ENCODE peak calls at places on chromosome 5, in nine cellular contexts. One of them, this sample, is unnamed.

GRCh38 chr5:78768781-78769380 is 120.3 kb upstream of the LHFPL2 start:
- DNase-seq in AG09309: no peak
- DNase-seq in cardiac muscle cell: peak; percentile 37
- DNase-seq in endodermal cell: no peak
- DNase-seq in lower lobe of right lung: no peak
- DNase-seq in ovary: no peak
- DNase-seq in mammary epithelial cell: peak; percentile 62
- DNase-seq in NB4: no peak
- DNase-seq in colonic mucosa: no peak
- DNase-seq in this sample: no peak

GRCh38 chr5:158313739-158314464 is 455.0 kb upstream of the CLINT1 start:
- DNase-seq in AG09309: no peak
- DNase-seq in cardiac muscle cell: no peak
- DNase-seq in endodermal cell: peak; percentile 73
- DNase-seq in lower lobe of right lung: no peak
- DNase-seq in ovary: no peak
- DNase-seq in mammary epithelial cell: no peak
- DNase-seq in NB4: no peak
- DNase-seq in colonic mucosa: no peak
- DNase-seq in this sample: peak; percentile 15

GRCh38 chr5:116990010-116990409 is 415.4 kb upstream of the SEMA6A start:
- DNase-seq in AG09309: no peak
- DNase-seq in cardiac muscle cell: no peak
- DNase-seq in endodermal cell: no peak
- DNase-seq in lower lobe of right lung: no peak
- DNase-seq in ovary: no peak
- DNase-seq in mammary epithelial cell: no peak
- DNase-seq in NB4: peak; percentile 4
- DNase-seq in colonic mucosa: no peak
- DNase-seq in this sample: no peak

GRCh38 chr5:2262620-2263019 is 379.9 kb upstream of the IRX4 start:
- DNase-seq in AG09309: no peak
- DNase-seq in cardiac muscle cell: no peak
- DNase-seq in endodermal cell: peak; percentile 17
- DNase-seq in lower lobe of right lung: no peak
- DNase-seq in ovary: no peak
- DNase-seq in mammary epithelial cell: no peak
- DNase-seq in NB4: no peak
- DNase-seq in colonic mucosa: no peak
- DNase-seq in this sample: no peak

GRCh38 chr5:38824821-38825220 is 21.0 kb upstream of the OSMR start:
- DNase-seq in AG09309: no peak
- DNase-seq in cardiac muscle cell: no peak
- DNase-seq in endodermal cell: no peak
- DNase-seq in lower lobe of right lung: no peak
- DNase-seq in ovary: no peak
- DNase-seq in mammary epithelial cell: no peak
- DNase-seq in NB4: no peak
- DNase-seq in colonic mucosa: no peak
- DNase-seq in this sample: no peak

GRCh38 chr5:131635755-131636479 is 888 bp upstream of the RAPGEF6 start:
- DNase-seq in AG09309: no peak
- DNase-seq in cardiac muscle cell: peak; percentile 29
- DNase-seq in endodermal cell: no peak
- DNase-seq in lower lobe of right lung: no peak
- DNase-seq in ovary: no peak
- DNase-seq in mammary epithelial cell: peak; percentile 18
- DNase-seq in NB4: peak; percentile 45
- DNase-seq in colonic mucosa: no peak
- DNase-seq in this sample: peak; percentile 24

GRCh38 chr5:97101189-97101910 is 41.1 kb downstream of the LIX1 start:
- DNase-seq in AG09309: no peak
- DNase-seq in cardiac muscle cell: no peak
- DNase-seq in endodermal cell: no peak
- DNase-seq in lower lobe of right lung: no peak
- DNase-seq in ovary: no peak
- DNase-seq in mammary epithelial cell: no peak
- DNase-seq in NB4: no peak
- DNase-seq in colonic mucosa: no peak
- DNase-seq in this sample: no peak

GRCh38 chr5:105413406-105413990 is 1850.9 kb upstream of the NUDT12 start:
- DNase-seq in AG09309: no peak
- DNase-seq in cardiac muscle cell: no peak
- DNase-seq in endodermal cell: no peak
- DNase-seq in lower lobe of right lung: no peak
- DNase-seq in ovary: no peak
- DNase-seq in mammary epithelial cell: peak; percentile 22
- DNase-seq in NB4: no peak
- DNase-seq in colonic mucosa: no peak
- DNase-seq in this sample: no peak

GRCh38 chr5:171592741-171593140 is 173.3 kb downstream of the FGF18 start:
- DNase-seq in AG09309: no peak
- DNase-seq in cardiac muscle cell: no peak
- DNase-seq in endodermal cell: peak; percentile 24
- DNase-seq in lower lobe of right lung: no peak
- DNase-seq in ovary: no peak
- DNase-seq in mammary epithelial cell: no peak
- DNase-seq in NB4: no peak
- DNase-seq in colonic mucosa: no peak
- DNase-seq in this sample: no peak

GRCh38 chr5:115838885-115839518 is 2.4 kb downstream of the ATG12 start:
- DNase-seq in AG09309: no peak
- DNase-seq in cardiac muscle cell: peak; percentile 69
- DNase-seq in endodermal cell: peak; percentile 57
- DNase-seq in lower lobe of right lung: no peak
- DNase-seq in ovary: no peak
- DNase-seq in mammary epithelial cell: peak; percentile 48
- DNase-seq in NB4: peak; percentile 74
- DNase-seq in colonic mucosa: no peak
- DNase-seq in this sample: peak; percentile 64

DNA sequence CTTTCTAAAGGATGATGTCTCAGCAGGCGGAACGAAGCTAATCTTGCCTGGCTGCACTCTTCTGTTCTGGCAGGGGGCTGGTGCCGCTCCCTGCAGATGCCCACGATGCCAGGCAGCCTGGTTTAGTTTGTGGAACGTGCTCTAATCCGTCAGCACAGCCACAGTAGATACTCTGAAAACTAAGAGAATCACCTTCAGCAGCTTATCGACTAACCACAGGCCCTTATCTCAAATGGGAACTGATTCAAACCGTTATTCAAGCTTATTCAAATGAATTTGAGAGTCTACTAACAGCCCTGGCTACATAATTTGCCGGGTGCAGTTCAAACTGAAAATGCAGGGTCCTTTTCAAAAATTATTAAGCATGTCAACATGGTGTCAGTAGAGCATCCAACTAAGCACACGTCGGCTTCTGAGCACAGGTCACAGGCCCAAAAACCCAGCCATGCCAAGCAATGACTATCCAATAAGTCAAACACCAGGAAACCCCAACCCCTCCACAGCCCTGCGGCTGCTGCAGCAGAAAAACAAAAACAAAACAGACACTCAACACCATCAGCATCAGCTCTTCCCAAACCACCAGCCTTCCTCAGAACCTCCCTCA is 246.7 kb upstream of the ANKRD55 start:
- DNase-seq in AG09309: no peak
- DNase-seq in cardiac muscle cell: no peak
- DNase-seq in endodermal cell: no peak
- DNase-seq in lower lobe of right lung: no peak
- DNase-seq in ovary: no peak
- DNase-seq in mammary epithelial cell: no peak
- DNase-seq in NB4: no peak
- DNase-seq in colonic mucosa: no peak
- DNase-seq in this sample: no peak
- H3K4me3 ChIP-seq in AG09309: no peak overlapping the region
- H3K4me3 ChIP-seq in cardiac muscle cell: no peak overlapping the region
- H3K4me3 ChIP-seq in endodermal cell: peak overlapping the region; percentile 74
- H3K4me3 ChIP-seq in lower lobe of right lung: peak overlapping the region; percentile 67
- H3K4me3 ChIP-seq in ovary: peak overlapping the region; percentile 64
- H3K4me3 ChIP-seq in mammary epithelial cell: no peak overlapping the region
- H3K4me3 ChIP-seq in NB4: no peak overlapping the region
- H3K4me3 ChIP-seq in colonic mucosa: no peak overlapping the region
- H3K4me3 ChIP-seq in this sample: no peak overlapping the region

GRCh38 chr5:54769072-54769471 is 216.3 kb downstream of the ESM1 start:
- DNase-seq in AG09309: no peak
- DNase-seq in cardiac muscle cell: no peak
- DNase-seq in endodermal cell: peak; percentile 60
- DNase-seq in lower lobe of right lung: no peak
- DNase-seq in ovary: no peak
- DNase-seq in mammary epithelial cell: no peak
- DNase-seq in NB4: no peak
- DNase-seq in colonic mucosa: no peak
- DNase-seq in this sample: no peak
- TF ChIP-seq CTCF in AG09309: no peak
- TF ChIP-seq CTCF in cardiac muscle cell: no peak
- TF ChIP-seq CTCF in endodermal cell: peak; percentile 73
- TF ChIP-seq CTCF in lower lobe of right lung: no peak
- TF ChIP-seq CTCF in ovary: no peak
- TF ChIP-seq CTCF in mammary epithelial cell: peak; percentile 10
- TF ChIP-seq CTCF in NB4: no peak
- TF ChIP-seq CTCF in colonic mucosa: no peak
- TF ChIP-seq CTCF in this sample: no peak

DNA sequence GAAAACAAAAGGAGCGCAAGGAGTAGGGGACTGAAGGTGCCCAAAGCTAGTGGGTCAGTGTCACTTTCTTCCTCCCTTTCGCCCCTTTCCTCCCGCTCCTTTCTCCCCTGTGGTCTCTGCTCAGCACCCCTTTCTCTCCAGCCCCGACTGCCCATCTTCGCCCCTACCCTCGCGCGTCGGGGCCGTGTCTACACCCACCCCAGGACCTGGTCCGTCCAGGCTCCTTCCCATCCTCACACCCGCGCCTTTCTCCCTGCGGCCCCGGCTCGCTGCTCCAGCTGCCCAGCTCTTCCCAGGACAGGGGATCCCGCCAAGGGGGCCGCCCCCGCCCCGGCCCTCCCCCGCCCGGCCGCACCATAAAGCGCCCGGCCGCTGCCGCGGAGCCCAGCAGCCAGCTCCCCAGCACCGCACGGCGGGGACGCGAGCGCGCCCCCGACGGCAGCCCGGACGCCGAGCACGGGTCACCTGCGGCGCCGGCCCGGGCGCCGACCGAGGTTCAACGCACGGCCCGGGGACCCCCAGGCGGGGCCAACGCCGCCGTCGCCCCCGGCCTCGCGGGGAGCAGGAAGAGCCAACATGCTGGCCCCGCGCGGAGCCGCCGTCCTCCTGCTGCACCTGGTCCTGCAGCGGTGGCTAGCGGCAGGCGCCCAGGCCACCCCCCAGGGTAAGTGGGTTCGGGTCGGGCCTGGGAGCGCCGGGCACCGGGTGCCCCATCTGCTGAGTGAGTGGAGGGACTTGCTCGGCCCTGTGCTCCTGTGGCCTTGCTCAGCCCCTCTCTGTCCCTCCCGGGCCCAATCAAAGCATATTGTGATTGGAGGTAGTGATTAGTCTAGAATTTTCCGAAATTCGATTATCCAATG is at the start of gene THBS4:
- DNase-seq in AG09309: no peak
- DNase-seq in cardiac muscle cell: no peak
- DNase-seq in endodermal cell: peak; percentile 80
- DNase-seq in lower lobe of right lung: no peak
- DNase-seq in ovary: no peak
- DNase-seq in mammary epithelial cell: no peak
- DNase-seq in NB4: no peak
- DNase-seq in colonic mucosa: no peak
- DNase-seq in this sample: no peak
- H3K4me3 ChIP-seq in AG09309: no peak within 1 kb of the TSS
- H3K4me3 ChIP-seq in cardiac muscle cell: peak within 1 kb of the TSS; percentile 40
- H3K4me3 ChIP-seq in endodermal cell: peak within 1 kb of the TSS; percentile 74
- H3K4me3 ChIP-seq in lower lobe of right lung: no peak within 1 kb of the TSS
- H3K4me3 ChIP-seq in ovary: no peak within 1 kb of the TSS
- H3K4me3 ChIP-seq in mammary epithelial cell: no peak within 1 kb of the TSS
- H3K4me3 ChIP-seq in NB4: no peak within 1 kb of the TSS
- H3K4me3 ChIP-seq in colonic mucosa: no peak within 1 kb of the TSS
- H3K4me3 ChIP-seq in this sample: no peak within 1 kb of the TSS

DNA sequence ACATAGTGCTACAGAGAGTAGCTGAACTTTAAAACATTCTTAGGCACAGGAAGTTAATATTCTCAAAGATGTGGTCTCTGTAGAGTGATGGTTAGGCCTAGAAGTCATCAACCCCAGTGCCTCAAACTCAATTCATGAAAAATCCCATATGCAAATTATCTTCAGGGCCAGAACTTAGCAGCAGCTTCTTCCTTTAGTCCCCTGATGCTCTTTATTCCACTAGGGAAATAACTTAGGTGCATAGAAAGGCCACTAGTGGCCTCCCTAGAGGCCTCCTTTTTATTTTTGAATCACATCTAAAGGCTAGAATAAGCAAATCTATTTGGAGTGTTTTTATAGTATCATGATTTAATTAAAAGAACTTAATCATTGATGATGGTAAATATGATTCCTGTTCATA is 88.3 kb downstream of the GIN1 start:
- DNase-seq in AG09309: no peak
- DNase-seq in cardiac muscle cell: peak; percentile 11
- DNase-seq in endodermal cell: no peak
- DNase-seq in lower lobe of right lung: no peak
- DNase-seq in ovary: no peak
- DNase-seq in mammary epithelial cell: no peak
- DNase-seq in NB4: no peak
- DNase-seq in colonic mucosa: no peak
- DNase-seq in this sample: no peak
- TF ChIP-seq CTCF in AG09309: peak; percentile 44
- TF ChIP-seq CTCF in cardiac muscle cell: peak; percentile 42
- TF ChIP-seq CTCF in endodermal cell: peak; percentile 73
- TF ChIP-seq CTCF in lower lobe of right lung: no peak
- TF ChIP-seq CTCF in ovary: no peak
- TF ChIP-seq CTCF in mammary epithelial cell: peak; percentile 43
- TF ChIP-seq CTCF in NB4: peak; percentile 17
- TF ChIP-seq CTCF in colonic mucosa: no peak
- TF ChIP-seq CTCF in this sample: peak; percentile 38

This sample was measured in AG10803.